ENCODE peak calls at places on chromosomes 7 and 10, in four cellular contexts. One of them, this sample, is unnamed.

GRCh38 chr10:32650246-32650655 is 204.3 kb downstream of the CCDC7 start:
- DNase-seq in left ventricle myocardium inferior: no peak
- DNase-seq in CD4-positive, alpha-beta memory T cell: peak
- DNase-seq in cardiac fibroblast: peak
- DNase-seq in this sample: no peak

GRCh38 chr7:51459809-51460208 is 143.2 kb upstream of the COBL start:
- DNase-seq in left ventricle myocardium inferior: no peak
- DNase-seq in cardiac fibroblast: no peak
- DNase-seq in CD4-positive, alpha-beta memory T cell: no peak
- DNase-seq in this sample: no peak

GRCh38 chr10:89201345-89202032 is 5.6 kb downstream of the CH25H start:
- DNase-seq in left ventricle myocardium inferior: no peak
- DNase-seq in cardiac fibroblast: no peak
- DNase-seq in CD4-positive, alpha-beta memory T cell: no peak
- DNase-seq in this sample: no peak

GRCh38 chr7:114959931-114960330 is 38.0 kb downstream of the MDFIC start:
- DNase-seq in cardiac fibroblast: peak
- DNase-seq in left ventricle myocardium inferior: no peak
- DNase-seq in CD4-positive, alpha-beta memory T cell: no peak
- DNase-seq in this sample: peak

GRCh38 chr10:124149143-124149542 is 55.7 kb upstream of the CHST15 start:
- DNase-seq in left ventricle myocardium inferior: no peak
- DNase-seq in cardiac fibroblast: no peak
- DNase-seq in CD4-positive, alpha-beta memory T cell: no peak
- DNase-seq in this sample: no peak

GRCh38 chr10:126407831-126408230 is 19.6 kb upstream of the ADAM12 start:
- DNase-seq in left ventricle myocardium inferior: no peak
- DNase-seq in CD4-positive, alpha-beta memory T cell: no peak
- DNase-seq in cardiac fibroblast: peak
- DNase-seq in this sample: no peak

GRCh38 chr7:30466266-30466665 is 12.3 kb downstream of the NOD1 start:
- DNase-seq in left ventricle myocardium inferior: no peak
- DNase-seq in cardiac fibroblast: no peak
- DNase-seq in CD4-positive, alpha-beta memory T cell: no peak
- DNase-seq in this sample: no peak

GRCh38 chr10:62422068-62422590 is 48.0 kb downstream of the ZNF365 start:
- DNase-seq in cardiac fibroblast: peak
- DNase-seq in CD4-positive, alpha-beta memory T cell: no peak
- DNase-seq in left ventricle myocardium inferior: no peak
- DNase-seq in this sample: peak

GRCh38 chr7:142626420-142627035 is 122.7 kb upstream of the PRSS1 start:
- DNase-seq in CD4-positive, alpha-beta memory T cell: peak
- DNase-seq in left ventricle myocardium inferior: no peak
- DNase-seq in cardiac fibroblast: peak
- DNase-seq in this sample: no peak

GRCh38 chr10:86188796-86189558 is 177.6 kb downstream of the GRID1 start:
- DNase-seq in cardiac fibroblast: no peak
- DNase-seq in left ventricle myocardium inferior: no peak
- DNase-seq in CD4-positive, alpha-beta memory T cell: no peak
- DNase-seq in this sample: no peak

GRCh38 chr7:135672560-135673359 is 10.4 kb downstream of the STMP1 start:
- DNase-seq in left ventricle myocardium inferior: no peak
- DNase-seq in CD4-positive, alpha-beta memory T cell: no peak
- DNase-seq in cardiac fibroblast: peak
- DNase-seq in this sample: peak

GRCh38 chr7:26646666-26647065 is 217.7 kb downstream of the SKAP2 start:
- DNase-seq in CD4-positive, alpha-beta memory T cell: no peak
- DNase-seq in left ventricle myocardium inferior: no peak
- DNase-seq in cardiac fibroblast: no peak
- DNase-seq in this sample: no peak

DNA sequence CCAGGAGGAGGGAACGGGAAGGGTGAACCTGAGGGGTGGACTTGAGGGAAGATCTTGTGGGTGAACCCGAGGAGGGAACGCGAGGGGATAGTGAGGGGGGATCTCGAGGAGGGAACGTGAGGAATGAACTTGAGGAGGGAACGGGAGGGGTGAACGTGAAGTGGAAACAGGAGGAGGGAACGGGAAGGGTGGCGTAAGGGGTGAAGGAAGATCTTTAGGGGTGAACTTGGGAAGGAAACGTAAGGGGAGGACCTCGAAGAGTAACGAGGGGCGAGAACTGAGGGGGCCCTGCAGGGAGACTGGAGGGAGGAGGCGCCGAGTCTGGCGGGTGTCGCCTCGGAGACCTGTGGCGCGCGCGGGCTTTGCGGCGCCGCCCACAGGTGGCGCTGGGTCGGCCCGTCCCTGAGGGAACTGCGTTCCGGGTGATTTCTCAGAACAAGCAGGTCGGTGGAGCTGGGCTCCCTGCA is 677 bp downstream of the MYO3A start:
- DNase-seq in cardiac fibroblast: no peak
- DNase-seq in CD4-positive, alpha-beta memory T cell: no peak
- DNase-seq in left ventricle myocardium inferior: no peak
- DNase-seq in this sample: no peak
- H3K4me3 ChIP-seq in cardiac fibroblast: no peak
- H3K4me3 ChIP-seq in CD4-positive, alpha-beta memory T cell: no peak
- H3K4me3 ChIP-seq in left ventricle myocardium inferior: peak
- H3K4me3 ChIP-seq in this sample: peak

DNA sequence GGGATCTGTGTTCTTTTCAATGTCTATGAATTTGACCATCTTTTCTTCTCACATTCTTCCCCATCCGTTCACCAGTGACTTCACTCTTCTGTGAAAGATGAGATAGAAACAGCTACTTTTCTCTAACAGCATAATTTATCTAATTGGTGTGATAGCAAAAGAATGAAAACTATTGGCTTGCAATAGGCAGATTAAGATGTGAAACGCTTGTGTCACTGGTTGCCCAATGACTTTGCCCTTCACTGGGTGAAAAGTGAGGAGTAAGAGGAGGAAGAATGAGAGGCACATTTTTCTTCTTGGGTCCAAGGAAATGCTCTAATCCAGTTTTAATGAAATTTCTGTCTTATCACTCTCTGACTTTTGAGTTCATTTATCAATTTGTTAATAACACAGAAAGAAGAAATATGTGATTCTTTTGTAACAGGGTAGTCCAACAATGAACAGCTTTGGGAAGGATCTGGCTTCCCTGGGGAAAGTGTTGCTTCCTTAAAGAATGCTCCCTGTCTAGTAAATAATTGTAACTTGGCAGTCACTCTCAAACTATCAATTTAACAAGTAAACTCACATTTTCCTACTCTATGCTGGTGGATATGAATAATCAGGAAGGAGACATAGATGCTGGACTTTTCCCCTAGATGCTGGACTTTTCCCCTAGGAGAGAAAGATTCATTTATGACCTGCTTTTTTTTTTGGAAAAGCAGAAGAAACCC is 35.1 kb downstream of the BET1 start:
- DNase-seq in CD4-positive, alpha-beta memory T cell: no peak
- DNase-seq in cardiac fibroblast: peak
- DNase-seq in left ventricle myocardium inferior: no peak
- DNase-seq in this sample: no peak
- H3K4me3 ChIP-seq in CD4-positive, alpha-beta memory T cell: no peak
- H3K4me3 ChIP-seq in cardiac fibroblast: no peak
- H3K4me3 ChIP-seq in left ventricle myocardium inferior: no peak
- H3K4me3 ChIP-seq in this sample: no peak

GRCh38 chr7:88450874-88451273 is 144.2 kb upstream of the STEAP4 start:
- DNase-seq in left ventricle myocardium inferior: no peak
- DNase-seq in cardiac fibroblast: no peak
- DNase-seq in CD4-positive, alpha-beta memory T cell: no peak
- DNase-seq in this sample: no peak
- H3K4me3 ChIP-seq in left ventricle myocardium inferior: no peak
- H3K4me3 ChIP-seq in cardiac fibroblast: no peak
- H3K4me3 ChIP-seq in CD4-positive, alpha-beta memory T cell: no peak
- H3K4me3 ChIP-seq in this sample: no peak

DNA sequence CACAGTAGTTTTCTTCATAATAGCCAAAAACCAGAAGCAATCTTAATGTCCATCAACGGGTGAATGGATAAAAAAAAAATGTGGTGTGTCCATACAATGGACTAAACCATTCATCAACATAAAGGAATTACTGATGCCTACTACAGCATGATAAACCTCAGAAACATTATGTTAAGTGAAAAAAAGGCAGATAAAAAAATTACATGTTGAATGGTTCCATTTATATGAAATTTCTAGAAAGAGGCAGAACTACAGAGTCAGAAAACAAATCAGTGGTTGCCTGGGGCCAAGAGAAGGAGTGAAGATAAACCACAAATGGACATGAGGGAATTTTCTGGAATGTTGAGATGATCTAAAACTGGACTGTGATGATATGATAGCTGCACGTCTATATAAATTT is 74.5 kb upstream of the CAPZA2 start:
- DNase-seq in CD4-positive, alpha-beta memory T cell: no peak
- DNase-seq in cardiac fibroblast: no peak
- DNase-seq in left ventricle myocardium inferior: no peak
- DNase-seq in this sample: no peak
- H3K4me3 ChIP-seq in CD4-positive, alpha-beta memory T cell: no peak
- H3K4me3 ChIP-seq in cardiac fibroblast: no peak
- H3K4me3 ChIP-seq in left ventricle myocardium inferior: no peak
- H3K4me3 ChIP-seq in this sample: no peak

GRCh38 chr10:71765176-71765906 is 8.0 kb downstream of the VSIR start:
- DNase-seq in cardiac fibroblast: no peak
- DNase-seq in CD4-positive, alpha-beta memory T cell: no peak
- DNase-seq in left ventricle myocardium inferior: peak
- DNase-seq in this sample: peak
- H3K4me3 ChIP-seq in cardiac fibroblast: no peak
- H3K4me3 ChIP-seq in CD4-positive, alpha-beta memory T cell: no peak
- H3K4me3 ChIP-seq in left ventricle myocardium inferior: peak
- H3K4me3 ChIP-seq in this sample: no peak

DNA sequence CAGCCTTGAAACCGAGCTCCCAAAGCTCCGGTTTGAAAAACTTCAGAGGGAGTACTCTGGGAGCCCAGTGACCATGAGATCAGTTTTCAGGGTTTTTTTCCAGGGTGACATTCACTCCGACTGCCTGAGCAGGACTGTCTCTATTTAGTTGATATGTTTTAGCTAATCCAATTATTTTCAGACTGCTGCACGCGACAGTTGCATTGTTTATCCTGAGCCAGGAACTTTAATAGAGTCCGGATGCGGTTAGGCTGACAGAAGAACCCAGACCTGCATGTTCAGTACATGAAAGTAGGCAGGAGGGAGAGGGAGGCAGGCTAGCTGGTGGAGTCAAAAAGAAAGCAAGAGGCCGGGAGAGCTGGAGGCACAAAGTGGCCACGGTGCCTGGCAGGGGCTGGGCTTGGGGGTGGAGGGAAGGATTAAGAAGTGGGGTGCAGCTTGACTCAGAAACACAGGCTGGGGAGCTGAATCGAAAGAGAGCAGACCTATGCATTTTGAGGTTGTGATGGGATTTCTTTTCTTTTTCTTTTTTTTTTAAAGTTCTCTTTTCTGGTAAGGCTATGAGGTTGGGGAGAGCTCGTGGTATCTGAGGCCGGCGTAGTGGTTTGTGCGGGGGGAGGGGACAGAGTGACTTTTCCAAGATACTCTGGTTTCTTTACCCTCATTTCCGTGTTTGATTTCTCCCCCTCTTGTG is 5.7 kb downstream of the GATA3 start:
- DNase-seq in cardiac fibroblast: no peak
- DNase-seq in left ventricle myocardium inferior: no peak
- DNase-seq in CD4-positive, alpha-beta memory T cell: peak
- DNase-seq in this sample: peak
- H3K4me3 ChIP-seq in cardiac fibroblast: no peak
- H3K4me3 ChIP-seq in left ventricle myocardium inferior: peak
- H3K4me3 ChIP-seq in CD4-positive, alpha-beta memory T cell: peak
- H3K4me3 ChIP-seq in this sample: no peak

This sample was measured in astrocyte of the spinal cord.